ENCODE peak calls at places on chromosome 12, in five cellular contexts. One of them, this sample, is unnamed.

GRCh38 chr12:10634427-10634826 is 21.0 kb upstream of the MAGOHB start:
- DNase-seq in stomach: no peak
- DNase-seq in right lobe of liver: no peak
- DNase-seq in lower leg skin: no peak
- DNase-seq in A549: no peak
- DNase-seq in this sample: no peak

GRCh38 chr12:25135531-25136154 is 59.3 kb downstream of the DNAI7 start:
- DNase-seq in A549: no peak
- DNase-seq in stomach: no peak
- DNase-seq in right lobe of liver: no peak
- DNase-seq in lower leg skin: no peak
- DNase-seq in this sample: no peak

GRCh38 chr12:130212384-130212783 is 50.1 kb downstream of the FZD10 start:
- DNase-seq in right lobe of liver: no peak
- DNase-seq in stomach: no peak
- DNase-seq in A549: no peak
- DNase-seq in lower leg skin: no peak
- DNase-seq in this sample: no peak

GRCh38 chr12:46722737-46723136 is 103.1 kb downstream of the SLC38A4 start:
- DNase-seq in right lobe of liver: no peak
- DNase-seq in lower leg skin: no peak
- DNase-seq in A549: no peak
- DNase-seq in stomach: no peak
- DNase-seq in this sample: no peak

GRCh38 chr12:95118138-95118787 is 44.8 kb upstream of the NR2C1 start:
- DNase-seq in right lobe of liver: no peak
- DNase-seq in lower leg skin: no peak
- DNase-seq in stomach: no peak
- DNase-seq in A549: peak
- DNase-seq in this sample: no peak

GRCh38 chr12:91364591-91365184 is 182.1 kb upstream of the DCN start:
- DNase-seq in lower leg skin: no peak
- DNase-seq in stomach: no peak
- DNase-seq in A549: no peak
- DNase-seq in right lobe of liver: no peak
- DNase-seq in this sample: no peak

GRCh38 chr12:11978985-11979384 is 91.8 kb upstream of the BCL2L14 start:
- DNase-seq in A549: no peak
- DNase-seq in stomach: no peak
- DNase-seq in lower leg skin: no peak
- DNase-seq in right lobe of liver: no peak
- DNase-seq in this sample: no peak

GRCh38 chr12:102406033-102406584 is 74.3 kb downstream of the IGF1 start:
- DNase-seq in A549: no peak
- DNase-seq in stomach: peak
- DNase-seq in lower leg skin: no peak
- DNase-seq in right lobe of liver: peak
- DNase-seq in this sample: no peak

GRCh38 chr12:77120156-77120555 is 54.8 kb upstream of the E2F7 start:
- DNase-seq in right lobe of liver: no peak
- DNase-seq in stomach: no peak
- DNase-seq in A549: peak
- DNase-seq in lower leg skin: no peak
- DNase-seq in this sample: no peak

GRCh38 chr12:65585648-65586420 is 238.4 kb upstream of the HMGA2 start:
- DNase-seq in right lobe of liver: no peak
- DNase-seq in lower leg skin: no peak
- DNase-seq in A549: no peak
- DNase-seq in stomach: no peak
- DNase-seq in this sample: no peak

GRCh38 chr12:75641031-75641780 is 129.8 kb upstream of the KRR1 start:
- DNase-seq in right lobe of liver: no peak
- DNase-seq in lower leg skin: no peak
- DNase-seq in A549: peak
- DNase-seq in stomach: no peak
- DNase-seq in this sample: no peak

GRCh38 chr12:95975491-95975890 is 20.7 kb downstream of the HAL start:
- DNase-seq in right lobe of liver: no peak
- DNase-seq in stomach: no peak
- DNase-seq in lower leg skin: no peak
- DNase-seq in A549: no peak
- DNase-seq in this sample: no peak

GRCh38 chr12:106861984-106862894 is 87.8 kb downstream of the RIC8B start:
- DNase-seq in A549: peak
- DNase-seq in right lobe of liver: no peak
- DNase-seq in lower leg skin: no peak
- DNase-seq in stomach: no peak
- DNase-seq in this sample: no peak

GRCh38 chr12:94867066-94867855 is 136.2 kb downstream of the NDUFA12 start:
- DNase-seq in A549: no peak
- DNase-seq in lower leg skin: no peak
- DNase-seq in right lobe of liver: no peak
- DNase-seq in stomach: no peak
- DNase-seq in this sample: peak

GRCh38 chr12:11761869-11762567 is 112.5 kb downstream of the ETV6 start:
- DNase-seq in right lobe of liver: no peak
- DNase-seq in stomach: no peak
- DNase-seq in A549: no peak
- DNase-seq in lower leg skin: no peak
- DNase-seq in this sample: no peak

GRCh38 chr12:81809829-81810595 is 50.9 kb upstream of the PPFIA2 start:
- DNase-seq in stomach: no peak
- DNase-seq in right lobe of liver: no peak
- DNase-seq in lower leg skin: no peak
- DNase-seq in A549: no peak
- DNase-seq in this sample: no peak

GRCh38 chr12:61846805-61847204 is 413.4 kb upstream of the USP15 start:
- DNase-seq in lower leg skin: no peak
- DNase-seq in stomach: no peak
- DNase-seq in right lobe of liver: no peak
- DNase-seq in A549: no peak
- DNase-seq in this sample: no peak

GRCh38 chr12:52202361-52203078 is 10.7 kb upstream of the KRT80 start:
- DNase-seq in stomach: no peak
- DNase-seq in lower leg skin: peak
- DNase-seq in right lobe of liver: no peak
- DNase-seq in A549: no peak
- DNase-seq in this sample: no peak

GRCh38 chr12:39412210-39412609 is 30.7 kb downstream of the KIF21A start:
- DNase-seq in A549: no peak
- DNase-seq in right lobe of liver: no peak
- DNase-seq in lower leg skin: no peak
- DNase-seq in stomach: no peak
- DNase-seq in this sample: no peak

GRCh38 chr12:75196865-75197264 is 12.8 kb downstream of the KCNC2 start:
- DNase-seq in A549: peak
- DNase-seq in right lobe of liver: no peak
- DNase-seq in lower leg skin: no peak
- DNase-seq in stomach: no peak
- DNase-seq in this sample: no peak

GRCh38 chr12:62537544-62537943 is 70.9 kb downstream of the MON2 start:
- DNase-seq in lower leg skin: no peak
- DNase-seq in A549: peak
- DNase-seq in right lobe of liver: peak
- DNase-seq in stomach: peak
- DNase-seq in this sample: no peak

GRCh38 chr12:108724054-108724889 is 7.0 kb downstream of the CORO1C start:
- DNase-seq in A549: peak
- DNase-seq in lower leg skin: no peak
- DNase-seq in stomach: no peak
- DNase-seq in right lobe of liver: no peak
- DNase-seq in this sample: no peak

GRCh38 chr12:14714437-14714836 is 18.0 kb upstream of the GUCY2C start:
- DNase-seq in lower leg skin: no peak
- DNase-seq in right lobe of liver: no peak
- DNase-seq in A549: no peak
- DNase-seq in stomach: no peak
- DNase-seq in this sample: no peak

GRCh38 chr12:103915306-103915705 is 14.9 kb upstream of the HSP90B1 start:
- DNase-seq in right lobe of liver: no peak
- DNase-seq in lower leg skin: no peak
- DNase-seq in A549: no peak
- DNase-seq in stomach: no peak
- DNase-seq in this sample: no peak

GRCh38 chr12:77031745-77032144 is 33.6 kb downstream of the E2F7 start:
- DNase-seq in lower leg skin: no peak
- DNase-seq in right lobe of liver: no peak
- DNase-seq in A549: no peak
- DNase-seq in stomach: no peak
- DNase-seq in this sample: no peak

GRCh38 chr12:3596703-3597472 is 105.9 kb downstream of the PRMT8 start:
- DNase-seq in A549: no peak
- DNase-seq in lower leg skin: peak
- DNase-seq in stomach: no peak
- DNase-seq in right lobe of liver: no peak
- DNase-seq in this sample: no peak

GRCh38 chr12:78732481-78732880 is 132.1 kb upstream of the SYT1 start:
- DNase-seq in right lobe of liver: no peak
- DNase-seq in A549: no peak
- DNase-seq in stomach: no peak
- DNase-seq in lower leg skin: no peak
- DNase-seq in this sample: no peak

GRCh38 chr12:22715254-22715653 is 90.3 kb downstream of the ETNK1 start:
- DNase-seq in right lobe of liver: no peak
- DNase-seq in stomach: no peak
- DNase-seq in lower leg skin: no peak
- DNase-seq in A549: no peak
- DNase-seq in this sample: no peak

GRCh38 chr12:22712083-22712482 is 87.1 kb downstream of the ETNK1 start:
- DNase-seq in A549: no peak
- DNase-seq in lower leg skin: no peak
- DNase-seq in stomach: no peak
- DNase-seq in right lobe of liver: no peak
- DNase-seq in this sample: peak

GRCh38 chr12:22709292-22709691 is 84.3 kb downstream of the ETNK1 start:
- DNase-seq in lower leg skin: no peak
- DNase-seq in stomach: no peak
- DNase-seq in right lobe of liver: no peak
- DNase-seq in A549: peak
- DNase-seq in this sample: no peak
- TF ChIP-seq CTCF in lower leg skin: no peak
- TF ChIP-seq CTCF in stomach: no peak
- TF ChIP-seq CTCF in right lobe of liver: peak
- TF ChIP-seq CTCF in A549: peak
- TF ChIP-seq CTCF in this sample: peak

GRCh38 chr12:116759783-116760581 is 21.9 kb downstream of the RNFT2 start:
- DNase-seq in right lobe of liver: no peak
- DNase-seq in lower leg skin: no peak
- DNase-seq in stomach: no peak
- DNase-seq in A549: peak
- DNase-seq in this sample: no peak
- TF ChIP-seq POLR2A in right lobe of liver: no peak
- TF ChIP-seq POLR2A in lower leg skin: no peak
- TF ChIP-seq POLR2A in stomach: no peak
- TF ChIP-seq POLR2A in A549: no peak
- TF ChIP-seq POLR2A in this sample: no peak

DNA sequence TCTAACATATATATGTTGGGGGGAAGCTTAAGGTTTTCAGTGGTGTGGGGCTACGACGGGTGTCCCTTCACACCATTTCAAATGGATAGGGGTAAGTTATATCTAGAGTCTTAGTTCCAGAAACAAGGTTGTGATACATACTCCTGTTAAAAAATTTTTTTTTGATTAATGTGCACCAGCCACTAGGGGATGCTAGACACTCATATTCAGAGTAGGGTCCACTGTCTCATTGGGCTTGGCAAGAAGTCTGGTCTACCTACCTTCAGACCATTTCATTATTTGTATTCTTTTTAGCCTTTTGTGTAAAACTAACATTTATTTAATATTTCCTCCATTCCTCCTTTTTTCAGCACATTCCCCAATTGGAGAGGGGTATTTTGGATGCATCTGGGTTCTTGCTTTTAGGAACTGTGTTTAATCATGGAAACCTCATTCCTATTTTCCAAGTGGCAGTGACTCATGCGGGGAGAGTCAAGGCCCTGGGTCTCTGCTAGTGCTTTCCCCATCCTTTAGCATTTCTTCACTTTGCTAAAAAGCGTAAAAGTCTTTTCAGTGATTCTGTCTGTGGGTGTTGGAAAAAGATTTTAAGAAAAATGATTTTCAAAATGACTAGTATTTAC is 33.4 kb downstream of the ANO4 start:
- DNase-seq in A549: peak
- DNase-seq in stomach: no peak
- DNase-seq in right lobe of liver: no peak
- DNase-seq in lower leg skin: no peak
- DNase-seq in this sample: no peak
- TF ChIP-seq CTCF in A549: peak
- TF ChIP-seq CTCF in stomach: no peak
- TF ChIP-seq CTCF in right lobe of liver: peak
- TF ChIP-seq CTCF in lower leg skin: no peak
- TF ChIP-seq CTCF in this sample: peak

GRCh38 chr12:13211191-13211858 is 14.8 kb downstream of the EMP1 start:
- DNase-seq in right lobe of liver: no peak
- DNase-seq in stomach: no peak
- DNase-seq in A549: no peak
- DNase-seq in lower leg skin: no peak
- DNase-seq in this sample: no peak

GRCh38 chr12:13210543-13211190 is 14.1 kb downstream of the EMP1 start:
- DNase-seq in A549: no peak
- DNase-seq in stomach: no peak
- DNase-seq in lower leg skin: no peak
- DNase-seq in right lobe of liver: no peak
- DNase-seq in this sample: no peak

GRCh38 chr12:13209279-13210021 is 12.9 kb downstream of the EMP1 start:
- DNase-seq in A549: no peak
- DNase-seq in lower leg skin: no peak
- DNase-seq in stomach: no peak
- DNase-seq in right lobe of liver: no peak
- DNase-seq in this sample: no peak

GRCh38 chr12:13210022-13210539 is 13.6 kb downstream of the EMP1 start:
- DNase-seq in lower leg skin: no peak
- DNase-seq in A549: no peak
- DNase-seq in stomach: no peak
- DNase-seq in right lobe of liver: no peak
- DNase-seq in this sample: no peak

DNA sequence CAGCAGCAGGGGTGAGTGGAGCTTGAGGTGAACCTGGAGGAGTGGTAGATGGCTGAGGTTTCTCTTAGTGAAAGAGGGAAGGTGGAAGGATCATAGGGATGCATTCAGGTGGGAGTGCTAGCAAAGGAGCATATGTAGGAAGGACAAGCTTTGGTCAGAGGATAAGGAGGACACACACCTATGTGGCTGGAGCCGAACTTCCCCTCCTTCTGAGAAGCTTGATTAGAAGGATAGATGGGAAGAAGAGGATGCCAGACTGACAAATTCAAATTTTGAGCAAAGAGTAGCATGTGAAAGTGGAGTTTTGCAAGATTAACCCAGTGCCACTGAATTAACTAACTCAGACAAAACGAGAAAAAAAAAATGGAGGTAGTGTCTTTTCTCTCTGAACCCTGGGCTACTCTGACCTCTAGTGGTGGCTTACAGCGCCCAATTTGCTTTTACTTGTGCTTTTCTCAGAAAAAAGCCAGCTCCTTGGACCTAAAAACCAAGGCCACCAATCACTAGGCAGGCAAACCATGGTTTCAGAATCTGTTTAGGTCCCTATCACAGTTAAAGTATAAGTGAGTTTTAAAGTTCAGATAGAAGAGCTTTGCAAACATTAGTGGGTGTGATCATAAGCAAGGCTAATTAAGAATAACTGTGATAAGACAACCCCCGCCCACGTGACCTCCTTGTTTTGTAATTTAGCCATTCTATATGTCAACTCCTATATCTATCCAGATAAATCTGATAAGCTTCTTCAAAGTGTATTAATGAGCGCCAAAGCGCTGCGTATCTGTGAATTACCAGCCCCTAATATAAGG is 15.5 kb downstream of the EMP1 start:
- DNase-seq in A549: peak
- DNase-seq in right lobe of liver: peak
- DNase-seq in lower leg skin: no peak
- DNase-seq in stomach: peak
- DNase-seq in this sample: no peak
- TF ChIP-seq POLR2A in A549: no peak
- TF ChIP-seq POLR2A in right lobe of liver: no peak
- TF ChIP-seq POLR2A in lower leg skin: no peak
- TF ChIP-seq POLR2A in stomach: no peak
- TF ChIP-seq POLR2A in this sample: no peak